ENCODE peak calls at places on chromosome 6, in six cellular contexts. L is epithelial cell of esophagus; A is AG20443; T is endothelial cell of umbilical vein; R is H9; N is activated CD4-positive, CD25-positive, alpha-beta regulatory T cell. K is an unnamed sample.

GRCh38 chr6:36804549-36804948 is 34.7 kb downstream of the CPNE5 start:
- DNase-seq in L (no peak), A (no peak), T (no peak), R (no peak), N (no peak), K (no peak)

GRCh38 chr6:71473908-71474307 is 185.3 kb downstream of the OGFRL1 start:
- DNase-seq in L (peak; percentile 81), A (peak; percentile 76), T (peak; percentile 70), R (no peak), N (no peak), K (no peak)

GRCh38 chr6:28161410-28162079 is 19.9 kb downstream of the ZKSCAN8 start:
- DNase-seq in L (peak; percentile 78), A (peak; percentile 89), T (peak; percentile 16), R (peak; percentile 93), N (peak; percentile 67), K (peak; percentile 74)

GRCh38 chr6:24919404-24919892 is 16.3 kb downstream of the RIPOR2 start:
- DNase-seq in L (no peak), A (no peak), T (no peak), R (no peak), N (no peak), K (no peak)

GRCh38 chr6:68632620-68633195 is 2.4 kb upstream of the ADGRB3 start:
- DNase-seq in L (no peak), A (no peak), T (no peak), R (no peak), N (no peak), K (no peak)

GRCh38 chr6:128572286-128572685 is 51.9 kb upstream of the PTPRK start:
- DNase-seq in L (no peak), A (no peak), T (no peak), R (no peak), N (no peak), K (no peak)

GRCh38 chr6:134372603-134373281 is 54.8 kb upstream of the SGK1 start:
- DNase-seq in L (peak; percentile 68), A (peak; percentile 73), T (no peak), R (no peak), N (no peak), K (no peak)

GRCh38 chr6:153170511-153170910 is 39.4 kb upstream of the RGS17 start:
- DNase-seq in L (peak; percentile 92), A (peak; percentile 13), T (no peak), R (no peak), N (no peak), K (peak; percentile 83)

GRCh38 chr6:87102296-87102695 is 7.4 kb upstream of the CGA start:
- DNase-seq in L (no peak), A (no peak), T (no peak), R (no peak), N (no peak), K (no peak)

GRCh38 chr6:39296745-39297640 is 17.2 kb downstream of the KCNK17 start:
- DNase-seq in L (no peak), A (peak; percentile 59), T (no peak), R (no peak), N (no peak), K (no peak)

GRCh38 chr6:42971746-42972327 is 7.1 kb downstream of the PEX6 start:
- DNase-seq in L (no peak), A (no peak), T (no peak), R (no peak), N (no peak), K (no peak)

GRCh38 chr6:6816716-6817115 is 228.2 kb downstream of the LY86 start:
- DNase-seq in L (no peak), A (no peak), T (no peak), R (no peak), N (no peak), K (no peak)

GRCh38 chr6:146770965-146771735 is 172.4 kb downstream of the ADGB start:
- DNase-seq in L (no peak), A (peak; percentile 21), T (peak; percentile 70), R (no peak), N (no peak), K (no peak)

GRCh38 chr6:142756215-142756630 is 188.8 kb downstream of the HIVEP2 start:
- DNase-seq in L (peak; percentile 18), A (peak; percentile 78), T (peak; percentile 7), R (peak; percentile 43), N (no peak), K (peak; percentile 97)

GRCh38 chr6:142011156-142011555 is 121.6 kb upstream of the GJE1 start:
- DNase-seq in L (peak; percentile 13), A (no peak), T (peak; percentile 20), R (no peak), N (no peak), K (no peak)

GRCh38 chr6:44388135-44388487 is 605 bp downstream of the CDC5L start:
- DNase-seq in L (no peak), A (no peak), T (no peak), R (no peak), N (no peak), K (no peak)

GRCh38 chr6:108598316-108598863 is 37.7 kb downstream of the FOXO3 start:
- DNase-seq in L (peak; percentile 76), A (peak; percentile 64), T (no peak), R (no peak), N (no peak), K (peak; percentile 63)

GRCh38 chr6:136792945-136793289 is 640 bp upstream of the MAP3K5 start:
- DNase-seq in L (peak; percentile 88), A (peak; percentile 90), T (peak; percentile 89), R (no peak), N (peak; percentile 90), K (peak; percentile 92)

GRCh38 chr6:43222418-43223059 is 6.7 kb downstream of the DNPH1 start:
- DNase-seq in L (no peak), A (no peak), T (no peak), R (no peak), N (no peak), K (peak; percentile 42)

GRCh38 chr6:88612631-88613030 is 350.8 kb downstream of the RNGTT start:
- DNase-seq in L (no peak), A (no peak), T (no peak), R (no peak), N (no peak), K (no peak)

GRCh38 chr6:15473741-15474161 is 189.1 kb downstream of the DTNBP1 start:
- DNase-seq in L (peak; percentile 46), A (peak; percentile 74), T (peak; percentile 62), R (no peak), N (no peak), K (peak; percentile 22)

GRCh38 chr6:131061771-131062160 is 1.3 kb downstream of the EPB41L2 start:
- DNase-seq in L (no peak), A (no peak), T (no peak), R (no peak), N (no peak), K (no peak)

GRCh38 chr6:4459032-4459431 is 317.2 kb upstream of the CDYL start:
- DNase-seq in L (peak; percentile 91), A (peak; percentile 79), T (peak; percentile 89), R (no peak), N (no peak), K (no peak)

GRCh38 chr6:14053776-14054175 is 63.8 kb upstream of the CD83 start:
- DNase-seq in L (peak; percentile 86), A (no peak), T (no peak), R (no peak), N (no peak), K (no peak)

GRCh38 chr6:99603421-99604160 is 3.0 kb upstream of the PRDM13 start:
- DNase-seq in L (no peak), A (peak; percentile 53), T (peak; percentile 38), R (peak; percentile 80), N (no peak), K (peak; percentile 85)

GRCh38 chr6:147078602-147079001 is 125.6 kb upstream of the STXBP5 start:
- DNase-seq in L (no peak), A (no peak), T (no peak), R (no peak), N (no peak), K (no peak)

GRCh38 chr6:36550473-36551000 is 3.3 kb upstream of the STK38 start:
- DNase-seq in L (no peak), A (no peak), T (no peak), R (no peak), N (no peak), K (peak; percentile 45)

GRCh38 chr6:44439270-44440045 is 52.0 kb downstream of the CDC5L start:
- DNase-seq in L (peak; percentile 70), A (peak; percentile 39), T (no peak), R (no peak), N (no peak), K (no peak)

GRCh38 chr6:105509506-105510331 is 106.8 kb upstream of the PREP start:
- DNase-seq in L (no peak), A (peak; percentile 21), T (no peak), R (peak; percentile 41), N (no peak), K (peak; percentile 86)

GRCh38 chr6:159067334-159067733 is 22.5 kb upstream of the TAGAP start:
- DNase-seq in L (peak; percentile 58), A (no peak), T (no peak), R (no peak), N (no peak), K (peak; percentile 19)

GRCh38 chr6:84618046-84618752 is 146.2 kb downstream of the TBX18 start:
- DNase-seq in L (peak; percentile 78), A (peak; percentile 80), T (peak; percentile 96), R (no peak), N (no peak), K (peak; percentile 51)

K was measured in islet precursor cell.